ENCODE peak calls at places on chromosomes 16 and 17, in eight cellular contexts. C, R, A, G, D, K, N and P are unnamed samples.

GRCh38 chr17:67095803-67096202 is 51.4 kb downstream of the CACNG1 start:
- DNase-seq in C (no peak), R (no peak), A (no peak), G (peak), D (no peak), K (no peak), N (no peak), P (no peak)

GRCh38 chr17:27471321-27472269 is 15.3 kb downstream of the KSR1 start:
- DNase-seq in C (no peak), R (peak), A (no peak), G (peak), D (no peak), K (peak), N (no peak), P (no peak)

GRCh38 chr16:54503011-54503410 is 216.4 kb upstream of the IRX3 start:
- DNase-seq in C (peak), R (no peak), A (no peak), G (peak), D (peak), K (no peak), N (no peak), P (no peak)

GRCh38 chr17:40284085-40284713 is 3.5 kb upstream of the CDC6 start:
- DNase-seq in C (no peak), R (no peak), A (no peak), G (peak), D (no peak), K (no peak), N (no peak), P (no peak)

GRCh38 chr17:33038740-33039139 is 47.1 kb downstream of the SPACA3 start:
- DNase-seq in C (peak), R (peak), A (peak), G (peak), D (peak), K (peak), N (peak), P (no peak)

GRCh38 chr16:78768723-78769122 is 669.3 kb downstream of the WWOX start:
- DNase-seq in C (no peak), R (no peak), A (no peak), G (no peak), D (no peak), K (peak), N (no peak), P (no peak)

GRCh38 chr17:61986898-61987297 is 59.1 kb upstream of the INTS2 start:
- DNase-seq in C (no peak), R (no peak), A (no peak), G (no peak), D (no peak), K (no peak), N (no peak), P (no peak)

GRCh38 chr16:77540656-77541055 is 105.8 kb upstream of the ADAMTS18 start:
- DNase-seq in C (no peak), R (no peak), A (no peak), G (peak), D (no peak), K (no peak), N (no peak), P (no peak)

GRCh38 chr17:46928472-46929261 is 5.7 kb downstream of the GOSR2 start:
- DNase-seq in C (no peak), R (no peak), A (no peak), G (no peak), D (no peak), K (no peak), N (no peak), P (no peak)